ENCODE peak calls at places on chromosomes 1 and 21, in eight cellular contexts. R is breast epithelium, A is thoracic aorta, F is left lung, V is left ventricle myocardium inferior, I is IMR-90, O is body of pancreas, U is dorsolateral prefrontal cortex. H is an unnamed sample.

GRCh38 chr1:225943582-225943981 is 2.6 kb upstream of the LEFTY2 start:
- DNase-seq in R (no peak), A (no peak), F (no peak), V (no peak), I (no peak), O (no peak), U (no peak), H (no peak)

GRCh38 chr1:240765732-240766363 is 153.9 kb upstream of the GREM2 start:
- DNase-seq in R (no peak), A (no peak), F (no peak), V (no peak), I (peak), O (no peak), U (no peak), H (no peak)

GRCh38 chr1:184027751-184028682 is 9.5 kb downstream of the COLGALT2 start:
- DNase-seq in R (no peak), A (no peak), F (no peak), V (no peak), I (no peak), O (no peak), U (no peak), H (no peak)

GRCh38 chr21:35512321-35512720 is 463.2 kb upstream of the RUNX1 start:
- DNase-seq in R (no peak), A (no peak), F (no peak), V (no peak), I (peak), O (no peak), U (no peak), H (no peak)

GRCh38 chr1:153888518-153888917 is 34.3 kb downstream of the GATAD2B start:
- DNase-seq in R (no peak), A (no peak), F (no peak), V (no peak), I (peak), O (no peak), U (no peak), H (no peak)

GRCh38 chr1:12636098-12636950 is 7.6 kb upstream of the AADACL4 start:
- DNase-seq in R (no peak), A (no peak), F (no peak), V (peak), I (peak), O (peak), U (no peak), H (no peak)

GRCh38 chr1:93029317-93029716 is 49.8 kb upstream of the MTF2 start:
- DNase-seq in R (no peak), A (no peak), F (no peak), V (no peak), I (no peak), O (no peak), U (no peak), H (no peak)

GRCh38 chr1:8981169-8981568 is 35.5 kb downstream of the CA6 start:
- DNase-seq in R (no peak), A (no peak), F (no peak), V (no peak), I (no peak), O (no peak), U (no peak), H (no peak)

GRCh38 chr1:234408757-234409156 is 35.5 kb downstream of the COA6 start:
- DNase-seq in R (no peak), A (no peak), F (no peak), V (no peak), I (no peak), O (no peak), U (no peak), H (no peak)

GRCh38 chr1:148307583-148308185 is 155.6 kb upstream of the NBPF11 start:
- DNase-seq in R (no peak), A (no peak), F (peak), V (no peak), I (no peak), O (no peak), U (no peak), H (no peak)

GRCh38 chr1:202145325-202146140 is 996 bp upstream of the ARL8A start:
- DNase-seq in R (no peak), A (no peak), F (no peak), V (no peak), I (no peak), O (no peak), U (no peak), H (no peak)

GRCh38 chr1:1173793-1174415 is at the start of gene TTLL10:
- DNase-seq in R (no peak), A (no peak), F (no peak), V (peak), I (no peak), O (peak), U (no peak), H (no peak)

GRCh38 chr1:65235867-65236805 is 73.2 kb upstream of the DNAJC6 start:
- DNase-seq in R (no peak), A (no peak), F (no peak), V (no peak), I (peak), O (no peak), U (no peak), H (no peak)

GRCh38 chr1:81305997-81306452 is 494.7 kb upstream of the ADGRL2 start:
- DNase-seq in R (no peak), A (no peak), F (no peak), V (no peak), I (peak), O (no peak), U (no peak), H (peak)

GRCh38 chr1:29655945-29656866 is 419.9 kb downstream of the PTPRU start:
- DNase-seq in R (no peak), A (no peak), F (no peak), V (no peak), I (peak), O (peak), U (no peak), H (no peak)

GRCh38 chr1:206703647-206704046 is 18.9 kb downstream of the MAPKAPK2 start:
- DNase-seq in R (no peak), A (no peak), F (no peak), V (no peak), I (peak), O (no peak), U (no peak), H (no peak)

GRCh38 chr1:158028956-158029355 is 35.5 kb downstream of the KIRREL1 start:
- DNase-seq in R (no peak), A (no peak), F (no peak), V (no peak), I (peak), O (no peak), U (no peak), H (no peak)

GRCh38 chr1:100359139-100359538 is 6.8 kb downstream of the CDC14A start:
- DNase-seq in R (no peak), A (no peak), F (no peak), V (no peak), I (no peak), O (no peak), U (no peak), H (no peak)

GRCh38 chr1:184241446-184241845 is 145.4 kb upstream of the C1orf21 start:
- DNase-seq in R (no peak), A (no peak), F (no peak), V (no peak), I (no peak), O (no peak), U (no peak), H (no peak)

GRCh38 chr1:159054427-159054826 is 22.1 kb downstream of the AIM2 start:
- DNase-seq in R (no peak), A (no peak), F (no peak), V (no peak), I (peak), O (no peak), U (no peak), H (no peak)

GRCh38 chr1:38005195-38006007 is at the start of gene FHL3:
- DNase-seq in R (no peak), A (no peak), F (peak), V (peak), I (peak), O (peak), U (no peak), H (no peak)

GRCh38 chr21:41923641-41924342 is 30.0 kb downstream of the C2CD2 start:
- DNase-seq in R (no peak), A (no peak), F (no peak), V (peak), I (peak), O (no peak), U (no peak), H (no peak)

GRCh38 chr1:43308635-43309580 is 8.1 kb downstream of the TIE1 start:
- DNase-seq in R (no peak), A (no peak), F (peak), V (no peak), I (no peak), O (no peak), U (no peak), H (no peak)

GRCh38 chr1:224356685-224357625 is at the start of gene CNIH4:
- DNase-seq in R (peak), A (peak), F (peak), V (peak), I (peak), O (peak), U (peak), H (peak)

GRCh38 chr21:26445440-26445839 is 127.6 kb downstream of the CYYR1 start:
- DNase-seq in R (no peak), A (no peak), F (no peak), V (no peak), I (peak), O (no peak), U (no peak), H (no peak)

GRCh38 chr1:221869759-221870158 is 127.9 kb upstream of the DUSP10 start:
- DNase-seq in R (no peak), A (no peak), F (no peak), V (no peak), I (peak), O (no peak), U (no peak), H (no peak)

GRCh38 chr1:220999872-221000863 is 120.9 kb downstream of the HLX start:
- DNase-seq in R (no peak), A (no peak), F (peak), V (no peak), I (no peak), O (no peak), U (no peak), H (no peak)

GRCh38 chr1:219757890-219758289 is 145.0 kb upstream of the ZC3H11B start:
- DNase-seq in R (no peak), A (no peak), F (peak), V (peak), I (no peak), O (no peak), U (no peak), H (no peak)

GRCh38 chr1:59124166-59124565 is 172.7 kb upstream of the FGGY start:
- DNase-seq in R (no peak), A (no peak), F (no peak), V (no peak), I (peak), O (no peak), U (no peak), H (no peak)

GRCh38 chr21:30434033-30434631 is 4.1 kb downstream of the KRTAP13-4 start:
- DNase-seq in R (no peak), A (no peak), F (no peak), V (no peak), I (no peak), O (peak), U (no peak), H (no peak)

GRCh38 chr1:91806777-91807700 is 78.9 kb downstream of the TGFBR3 start:
- DNase-seq in R (no peak), A (no peak), F (no peak), V (no peak), I (peak), O (no peak), U (no peak), H (no peak)

GRCh38 chr1:1371354-1371740 is 3.7 kb downstream of the AURKAIP1 start:
- DNase-seq in R (no peak), A (no peak), F (no peak), V (no peak), I (no peak), O (no peak), U (no peak), H (no peak)

GRCh38 chr1:167658574-167659328 is 28.7 kb downstream of the RCSD1 start:
- DNase-seq in R (no peak), A (no peak), F (no peak), V (no peak), I (no peak), O (no peak), U (no peak), H (no peak)

GRCh38 chr1:241413974-241414373 is 57.0 kb upstream of the RGS7 start:
- DNase-seq in R (no peak), A (no peak), F (no peak), V (no peak), I (no peak), O (no peak), U (peak), H (peak)

DNA sequence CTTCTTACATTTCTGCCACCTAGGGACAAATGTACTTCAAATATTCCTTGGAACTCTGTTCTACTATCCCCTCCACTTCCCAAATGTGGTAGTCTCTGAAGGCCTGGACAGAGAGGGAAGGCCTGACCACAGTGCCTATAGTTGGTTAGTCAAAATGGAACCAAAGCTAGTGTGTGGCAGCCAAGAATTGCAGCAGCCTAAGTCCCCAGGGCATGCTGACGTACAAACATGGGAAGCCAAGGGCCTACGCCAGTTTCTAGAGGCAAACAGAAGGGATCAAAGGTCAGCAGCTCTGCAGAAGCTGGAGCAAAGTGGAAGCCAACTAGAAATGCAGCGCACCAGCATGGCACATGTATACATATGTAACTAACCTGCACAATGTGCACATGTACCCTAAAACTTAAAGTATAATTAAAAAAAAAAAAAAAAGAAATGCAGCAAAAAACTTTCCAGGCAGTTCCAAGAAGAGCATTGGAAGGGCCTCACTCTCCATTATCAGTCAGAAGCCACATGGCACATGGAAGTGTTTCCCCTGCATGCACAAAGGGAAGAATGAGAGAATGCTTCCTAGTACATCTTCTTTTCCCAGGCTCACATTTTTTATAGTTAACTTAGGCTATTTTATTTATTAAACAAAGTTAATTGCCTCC is 39.4 kb upstream of the GADD45A start:
- DNase-seq in R (no peak), A (no peak), F (no peak), V (peak), I (no peak), O (peak), U (no peak), H (no peak)
- H3K27ac ChIP-seq in R (peak), A (peak), F (no peak), V (peak), I (no peak), O (peak), U (no peak), H (no peak)

DNA sequence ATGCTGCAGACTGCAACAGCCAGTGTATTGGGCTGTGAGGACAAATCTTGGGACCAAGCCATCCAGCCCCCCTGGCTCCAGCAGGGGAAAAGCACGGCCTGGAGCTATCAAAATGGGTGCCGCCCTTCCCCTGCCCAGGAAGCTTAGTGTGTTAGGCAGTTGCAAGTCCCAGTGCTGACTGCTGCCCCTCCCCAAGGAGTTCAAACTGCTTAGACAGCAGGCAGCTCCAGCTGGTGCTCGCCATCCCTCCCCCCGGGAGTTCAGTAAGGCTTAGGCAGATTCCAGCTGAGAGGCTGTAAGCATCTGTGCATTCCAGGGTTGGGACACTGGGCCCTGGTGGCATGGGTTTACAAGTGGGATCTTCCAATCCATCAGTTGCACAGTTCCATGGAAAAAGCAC is 579.6 kb upstream of the NR5A2 start:
- DNase-seq in R (no peak), A (no peak), F (no peak), V (no peak), I (no peak), O (peak), U (no peak), H (no peak)
- H3K27ac ChIP-seq in R (no peak), A (no peak), F (no peak), V (no peak), I (no peak), O (peak), U (no peak), H (no peak)

GRCh38 chr1:180639871-180640270 is 8.0 kb downstream of the XPR1 start:
- DNase-seq in R (no peak), A (no peak), F (no peak), V (no peak), I (no peak), O (no peak), U (no peak), H (no peak)
- H3K27ac ChIP-seq in R (no peak), A (no peak), F (no peak), V (peak), I (no peak), O (no peak), U (no peak), H (no peak)

GRCh38 chr1:51691920-51692319 is 75.0 kb downstream of the OSBPL9 start:
- DNase-seq in R (no peak), A (no peak), F (no peak), V (no peak), I (no peak), O (no peak), U (no peak), H (no peak)
- H3K27ac ChIP-seq in R (no peak), A (no peak), F (no peak), V (no peak), I (peak), O (no peak), U (no peak), H (no peak)

GRCh38 chr1:165856606-165857005 is 29.2 kb downstream of the UCK2 start:
- DNase-seq in R (no peak), A (no peak), F (no peak), V (no peak), I (no peak), O (no peak), U (no peak), H (no peak)
- H3K27ac ChIP-seq in R (no peak), A (no peak), F (no peak), V (no peak), I (no peak), O (no peak), U (no peak), H (no peak)

GRCh38 chr21:38798481-38798882 is 7.2 kb upstream of the ETS2 start:
- DNase-seq in R (no peak), A (no peak), F (peak), V (no peak), I (no peak), O (peak), U (no peak), H (no peak)
- H3K27ac ChIP-seq in R (no peak), A (no peak), F (no peak), V (no peak), I (no peak), O (no peak), U (no peak), H (no peak)

GRCh38 chr1:178278135-178278534 is 184.2 kb downstream of the RASAL2 start:
- DNase-seq in R (no peak), A (no peak), F (no peak), V (no peak), I (no peak), O (no peak), U (no peak), H (no peak)
- H3K27ac ChIP-seq in R (no peak), A (no peak), F (peak), V (peak), I (no peak), O (no peak), U (no peak), H (no peak)

DNA sequence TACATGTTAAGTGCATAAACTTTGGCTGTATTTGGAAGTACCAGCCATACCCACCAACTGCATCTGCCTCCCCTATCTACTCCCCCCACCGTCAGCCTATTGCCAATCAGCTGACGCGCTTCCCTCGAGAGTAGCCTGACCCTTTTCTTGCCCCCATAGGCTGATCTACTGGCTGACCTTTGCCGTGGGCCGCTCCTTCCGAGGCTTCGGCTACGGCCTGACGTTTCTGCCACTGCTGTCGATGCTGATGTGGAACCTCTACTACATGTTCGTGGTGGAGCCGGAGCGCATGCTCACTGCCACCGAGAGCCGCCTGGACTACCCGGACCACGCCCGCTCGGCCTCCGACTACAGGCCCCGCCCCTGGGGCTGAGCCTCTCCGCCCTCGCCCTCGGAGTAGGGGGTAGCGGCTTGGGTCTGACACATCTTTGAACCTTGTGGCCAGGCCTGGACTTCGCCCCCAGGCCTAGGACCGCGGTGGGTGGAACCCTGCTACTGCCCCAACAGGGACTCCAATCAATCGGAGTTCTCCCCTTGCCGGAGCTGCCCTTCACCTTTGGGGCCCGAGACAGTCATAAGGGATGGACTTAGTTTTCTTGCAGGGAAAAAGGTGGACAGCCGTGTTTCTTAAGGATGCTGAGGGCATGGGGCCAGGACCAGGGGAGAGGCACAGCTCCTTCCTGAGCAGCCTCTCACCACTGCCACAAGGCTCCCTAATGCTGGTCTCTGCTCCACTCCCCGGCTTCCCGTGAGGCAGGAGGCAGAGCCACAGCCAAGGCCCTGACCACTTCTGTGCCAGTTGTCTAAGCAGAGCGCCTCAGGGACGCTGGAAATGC is 4.0 kb downstream of the GLMP start:
- DNase-seq in R (peak), A (peak), F (peak), V (peak), I (peak), O (peak), U (peak), H (peak)
- H3K27ac ChIP-seq in R (peak), A (peak), F (peak), V (peak), I (peak), O (peak), U (peak), H (peak)

DNA sequence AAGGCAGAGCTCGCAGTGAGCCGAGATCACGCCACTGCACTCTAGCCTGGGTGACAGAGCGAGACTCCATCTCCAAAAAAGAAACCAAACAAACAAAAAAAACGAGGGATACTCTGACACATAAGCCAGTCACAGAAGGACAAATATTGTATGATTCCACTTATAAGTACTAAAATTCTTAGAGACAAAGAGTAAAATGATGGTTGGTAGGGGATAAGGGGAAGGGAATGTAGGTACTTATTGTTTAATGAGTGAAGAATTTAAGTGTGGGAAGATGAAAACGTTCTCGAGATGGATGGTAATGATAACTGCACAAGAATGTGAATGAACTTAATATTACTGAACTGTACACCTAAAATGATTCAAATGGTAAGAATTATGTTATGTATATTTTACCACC is 66.7 kb upstream of the GUCA2A start:
- DNase-seq in R (no peak), A (no peak), F (no peak), V (no peak), I (no peak), O (no peak), U (no peak), H (no peak)
- H3K27ac ChIP-seq in R (no peak), A (no peak), F (no peak), V (no peak), I (no peak), O (no peak), U (no peak), H (no peak)